ENCODE peak calls at places on chromosomes 11 and 22, in six cellular contexts. Y is activated naive CD4-positive, alpha-beta T cell treated with anti-CD3 and anti-CD28 coated beads for 36 hours; T is M059J; O is C1 segment of cervical spinal cord; H is T-helper 22 cell; A is uterus. N is an unnamed sample.
A peak's percentile ranks its signal among the peaks of the same experiment; 100 is the strongest.

GRCh38 chr22:26751217-26751616 is 93.8 kb downstream of the MIAT start:
- DNase-seq in O (no peak), T (peak; percentile 74), A (no peak), Y (no peak), H (no peak), N (no peak)

GRCh38 chr11:792535-792821 is 2.6 kb upstream of the CEND1 start:
- DNase-seq in A (no peak), O (no peak), Y (no peak), T (no peak), H (no peak), N (no peak)

GRCh38 chr11:65579291-65579690 is 3.4 kb downstream of the EHBP1L1 start:
- DNase-seq in T (no peak), H (no peak), O (no peak), A (no peak), Y (no peak), N (no peak)

GRCh38 chr11:2443881-2444300 is 423 bp downstream of the TRPM5 start:
- DNase-seq in O (no peak), Y (no peak), H (no peak), A (no peak), T (no peak), N (no peak)

GRCh38 chr11:126791446-126791845 is 209.1 kb downstream of the KIRREL3 start:
- DNase-seq in O (no peak), Y (no peak), A (no peak), T (peak; percentile 15), H (no peak), N (no peak)

GRCh38 chr11:70501026-70501901 is 102.9 kb downstream of the CTTN start:
- DNase-seq in A (no peak), Y (no peak), H (no peak), T (peak; percentile 28), O (no peak), N (no peak)

GRCh38 chr22:36368359-36368983 is 19.3 kb downstream of the MYH9 start:
- DNase-seq in H (no peak), T (peak; percentile 92), O (no peak), Y (peak; percentile 72), A (no peak), N (peak; percentile 32)

GRCh38 chr11:70810131-70810530 is 411.8 kb downstream of the CTTN start:
- DNase-seq in T (no peak), Y (no peak), O (no peak), A (no peak), H (no peak), N (no peak)

GRCh38 chr11:76777922-76778321 is 5.2 kb upstream of the TSKU start:
- DNase-seq in Y (no peak), O (no peak), H (no peak), T (no peak), A (no peak), N (no peak)

GRCh38 chr11:59501931-59502330 is 1.4 kb upstream of the OR4D11 start:
- DNase-seq in A (no peak), T (no peak), H (no peak), Y (no peak), O (no peak), N (no peak)

GRCh38 chr11:31254411-31254810 is 115.1 kb downstream of the DCDC1 start:
- DNase-seq in O (no peak), A (no peak), Y (no peak), H (no peak), T (no peak), N (no peak)

GRCh38 chr11:40140560-40140959 is 1318.9 kb downstream of the LRRC4C start:
- DNase-seq in Y (no peak), T (peak; percentile 37), A (no peak), H (no peak), O (no peak), N (no peak)

GRCh38 chr11:45224766-45225165 is 61.4 kb downstream of the SYT13 start:
- DNase-seq in T (no peak), O (no peak), H (no peak), Y (no peak), A (no peak), N (no peak)

GRCh38 chr11:8287297-8288070 is 23.8 kb upstream of the LMO1 start:
- DNase-seq in H (no peak), O (no peak), T (no peak), A (no peak), Y (no peak), N (peak; percentile 25)

GRCh38 chr22:27283714-27284113 is 517.8 kb downstream of the MN1 start:
- DNase-seq in T (no peak), H (no peak), O (no peak), A (no peak), Y (no peak), N (peak; percentile 9)

GRCh38 chr22:45878901-45879551 is 97.9 kb downstream of the WNT7B start:
- DNase-seq in O (no peak), T (no peak), Y (no peak), A (peak; percentile 11), H (no peak), N (no peak)

GRCh38 chr22:45830531-45831245 is 146.3 kb downstream of the WNT7B start:
- DNase-seq in Y (no peak), O (no peak), H (no peak), T (peak; percentile 76), A (no peak), N (peak; percentile 19)

GRCh38 chr22:32005453-32005852 is 37.6 kb upstream of the SLC5A1 start:
- DNase-seq in H (no peak), O (no peak), A (no peak), T (peak; percentile 49), Y (no peak), N (no peak)

GRCh38 chr11:36018967-36019596 is 75.2 kb downstream of the LDLRAD3 start:
- DNase-seq in A (no peak), Y (no peak), O (no peak), H (no peak), T (no peak), N (no peak)

GRCh38 chr22:48520888-48521600 is 1306.6 kb downstream of the BRD1 start:
- DNase-seq in T (no peak), O (no peak), A (no peak), H (no peak), Y (no peak), N (peak; percentile 21)

GRCh38 chr11:4064278-4064955 is 30.2 kb upstream of the RRM1 start:
- DNase-seq in A (no peak), Y (no peak), T (no peak), O (no peak), H (no peak), N (no peak)

GRCh38 chr11:6040874-6041273 is 10.3 kb upstream of the OR56A1 start:
- DNase-seq in T (no peak), A (no peak), Y (no peak), H (no peak), O (no peak), N (no peak)

GRCh38 chr11:612961-613300 is 2.8 kb downstream of the IRF7 start:
- DNase-seq in A (peak; percentile 18), O (no peak), Y (no peak), T (no peak), H (no peak), N (no peak)

GRCh38 chr11:57316017-57316416 is 8.7 kb downstream of the TNKS1BP1 start:
- DNase-seq in O (no peak), T (no peak), A (no peak), H (no peak), Y (no peak), N (no peak)

GRCh38 chr11:36265793-36266628 is 23.2 kb downstream of the COMMD9 start:
- DNase-seq in O (no peak), A (peak; percentile 69), H (no peak), T (peak; percentile 48), Y (peak; percentile 74), N (peak; percentile 51)

GRCh38 chr11:34075178-34075820 is 23.8 kb downstream of the CAPRIN1 start:
- DNase-seq in T (peak; percentile 92), A (no peak), O (no peak), Y (no peak), H (no peak), N (no peak)

GRCh38 chr11:35427158-35427557 is 7.8 kb upstream of the SLC1A2 start:
- DNase-seq in H (no peak), A (no peak), O (no peak), T (peak; percentile 37), Y (no peak), N (no peak)

GRCh38 chr22:20062043-20062765 is 17.8 kb upstream of the DGCR8 start:
- DNase-seq in H (no peak), T (no peak), Y (no peak), O (no peak), A (no peak), N (no peak)

N was measured in RPMI8226.